ENCODE peak calls at places on chromosomes 13 and 19, in ten cellular contexts. One of them, this sample, is unnamed. For H3K36me3, the result is how much of the 10 kb centered on the place peaks cover.

GRCh38 chr13:69704311-69704710 is 403.3 kb upstream of the ATXN8OS start:
- DNase-seq in GM23248: no peak
- DNase-seq in tibial artery: no peak
- DNase-seq in body of pancreas: no peak
- DNase-seq in BJ: no peak
- DNase-seq in fibroblast of lung: peak
- DNase-seq in ovary: no peak
- DNase-seq in Peyer's patch: no peak
- DNase-seq in psoas muscle: no peak
- DNase-seq in spleen: no peak
- DNase-seq in this sample: no peak

GRCh38 chr19:58054792-58055482 is 4.1 kb upstream of the ZNF135 start:
- DNase-seq in GM23248: peak
- DNase-seq in tibial artery: no peak
- DNase-seq in body of pancreas: peak
- DNase-seq in BJ: no peak
- DNase-seq in fibroblast of lung: peak
- DNase-seq in ovary: peak
- DNase-seq in Peyer's patch: no peak
- DNase-seq in psoas muscle: no peak
- DNase-seq in spleen: no peak
- DNase-seq in this sample: no peak

GRCh38 chr19:42655748-42656147 is 61.0 kb upstream of the CEACAM8 start:
- DNase-seq in GM23248: peak
- DNase-seq in tibial artery: no peak
- DNase-seq in body of pancreas: peak
- DNase-seq in BJ: no peak
- DNase-seq in fibroblast of lung: no peak
- DNase-seq in ovary: no peak
- DNase-seq in Peyer's patch: no peak
- DNase-seq in psoas muscle: no peak
- DNase-seq in spleen: no peak
- DNase-seq in this sample: no peak

GRCh38 chr19:11843741-11844140 is 4.8 kb upstream of the ZNF439 start:
- DNase-seq in GM23248: peak
- DNase-seq in tibial artery: no peak
- DNase-seq in body of pancreas: no peak
- DNase-seq in BJ: no peak
- DNase-seq in fibroblast of lung: no peak
- DNase-seq in ovary: no peak
- DNase-seq in Peyer's patch: no peak
- DNase-seq in psoas muscle: no peak
- DNase-seq in spleen: no peak
- DNase-seq in this sample: no peak

GRCh38 chr13:40798380-40798779 is 9.0 kb downstream of the SLC25A15 start:
- DNase-seq in GM23248: no peak
- DNase-seq in tibial artery: no peak
- DNase-seq in body of pancreas: peak
- DNase-seq in BJ: no peak
- DNase-seq in fibroblast of lung: no peak
- DNase-seq in ovary: no peak
- DNase-seq in Peyer's patch: no peak
- DNase-seq in psoas muscle: no peak
- DNase-seq in spleen: no peak
- DNase-seq in this sample: peak

GRCh38 chr13:51262501-51263211 is 40.5 kb downstream of the FAM124A start:
- DNase-seq in GM23248: no peak
- DNase-seq in tibial artery: no peak
- DNase-seq in body of pancreas: no peak
- DNase-seq in BJ: no peak
- DNase-seq in fibroblast of lung: no peak
- DNase-seq in ovary: no peak
- DNase-seq in Peyer's patch: no peak
- DNase-seq in psoas muscle: no peak
- DNase-seq in spleen: no peak
- DNase-seq in this sample: no peak

GRCh38 chr19:19591133-19591825 is 27.2 kb downstream of the PBX4 start:
- DNase-seq in GM23248: peak
- DNase-seq in tibial artery: no peak
- DNase-seq in body of pancreas: peak
- DNase-seq in BJ: peak
- DNase-seq in fibroblast of lung: peak
- DNase-seq in ovary: no peak
- DNase-seq in Peyer's patch: no peak
- DNase-seq in psoas muscle: no peak
- DNase-seq in spleen: no peak
- DNase-seq in this sample: peak

GRCh38 chr19:19463348-19464117 is 51.8 kb downstream of the TSSK6 start:
- DNase-seq in GM23248: peak
- DNase-seq in tibial artery: no peak
- DNase-seq in body of pancreas: peak
- DNase-seq in BJ: no peak
- DNase-seq in fibroblast of lung: peak
- DNase-seq in ovary: peak
- DNase-seq in Peyer's patch: no peak
- DNase-seq in psoas muscle: peak
- DNase-seq in spleen: no peak
- DNase-seq in this sample: peak

GRCh38 chr19:38944981-38945506 is 14.3 kb downstream of the MRPS12 start:
- DNase-seq in GM23248: peak
- DNase-seq in tibial artery: no peak
- DNase-seq in body of pancreas: no peak
- DNase-seq in BJ: no peak
- DNase-seq in fibroblast of lung: no peak
- DNase-seq in ovary: no peak
- DNase-seq in Peyer's patch: no peak
- DNase-seq in psoas muscle: no peak
- DNase-seq in spleen: no peak
- DNase-seq in this sample: no peak

GRCh38 chr19:38945562-38946228 is 15.0 kb downstream of the MRPS12 start:
- DNase-seq in GM23248: no peak
- DNase-seq in tibial artery: no peak
- DNase-seq in body of pancreas: no peak
- DNase-seq in BJ: no peak
- DNase-seq in fibroblast of lung: no peak
- DNase-seq in ovary: no peak
- DNase-seq in Peyer's patch: no peak
- DNase-seq in psoas muscle: no peak
- DNase-seq in spleen: no peak
- DNase-seq in this sample: no peak

GRCh38 chr19:38939957-38940356 is 9.2 kb downstream of the MRPS12 start:
- DNase-seq in GM23248: no peak
- DNase-seq in tibial artery: no peak
- DNase-seq in body of pancreas: no peak
- DNase-seq in BJ: no peak
- DNase-seq in fibroblast of lung: no peak
- DNase-seq in ovary: no peak
- DNase-seq in Peyer's patch: no peak
- DNase-seq in psoas muscle: no peak
- DNase-seq in spleen: no peak
- DNase-seq in this sample: no peak

GRCh38 chr19:38941979-38942378 is 11.2 kb downstream of the MRPS12 start:
- DNase-seq in GM23248: no peak
- DNase-seq in tibial artery: no peak
- DNase-seq in body of pancreas: no peak
- DNase-seq in BJ: no peak
- DNase-seq in fibroblast of lung: no peak
- DNase-seq in ovary: no peak
- DNase-seq in Peyer's patch: no peak
- DNase-seq in psoas muscle: no peak
- DNase-seq in spleen: peak
- DNase-seq in this sample: no peak

DNA sequence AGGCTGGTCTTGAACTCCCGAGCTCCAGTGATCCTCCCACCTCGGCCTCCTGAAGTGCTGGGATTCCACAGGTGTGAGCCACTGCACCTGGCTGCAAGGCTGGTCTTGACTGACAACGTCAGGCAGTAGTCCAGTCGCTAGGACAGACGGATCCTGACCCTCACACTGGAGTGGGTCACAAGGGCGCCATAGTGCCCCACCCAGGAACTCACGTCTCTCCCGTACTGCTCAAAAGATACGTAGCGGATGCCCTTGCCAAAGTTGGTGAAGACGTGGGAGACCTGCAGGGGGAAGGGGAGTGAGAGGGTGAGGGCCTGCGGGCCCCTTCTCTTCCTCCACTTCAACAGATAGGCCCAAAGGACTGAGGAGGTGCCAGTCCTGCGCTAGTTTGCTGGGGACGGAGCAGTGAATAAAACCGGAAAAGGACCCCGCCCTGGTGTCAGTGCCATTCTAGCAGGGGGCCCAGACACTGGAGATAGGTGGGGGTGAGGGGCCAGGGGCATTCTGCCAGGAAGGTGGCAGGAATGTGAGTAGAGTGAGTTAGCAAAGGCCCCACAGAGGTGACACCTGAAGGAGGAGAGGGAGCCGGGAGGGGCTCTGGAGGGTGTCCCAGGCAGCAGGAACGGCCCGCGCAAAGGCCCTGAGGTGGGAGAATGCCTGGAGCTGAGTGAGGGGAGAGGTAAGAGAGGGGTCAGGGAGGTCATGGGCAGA is 11.9 kb downstream of the MRPS12 start:
- DNase-seq in GM23248: no peak
- DNase-seq in tibial artery: no peak
- DNase-seq in body of pancreas: no peak
- DNase-seq in BJ: no peak
- DNase-seq in fibroblast of lung: no peak
- DNase-seq in ovary: no peak
- DNase-seq in Peyer's patch: no peak
- DNase-seq in psoas muscle: no peak
- DNase-seq in spleen: peak
- DNase-seq in this sample: no peak
- H3K36me3 ChIP-seq in GM23248: under half
- H3K36me3 ChIP-seq in tibial artery: under half
- H3K36me3 ChIP-seq in body of pancreas: under half
- H3K36me3 ChIP-seq in BJ: under half
- H3K36me3 ChIP-seq in fibroblast of lung: under half
- H3K36me3 ChIP-seq in ovary: under half
- H3K36me3 ChIP-seq in Peyer's patch: under half
- H3K36me3 ChIP-seq in psoas muscle: under half
- H3K36me3 ChIP-seq in spleen: under half
- H3K36me3 ChIP-seq in this sample: under half

GRCh38 chr19:56096665-56097064 is 24.4 kb downstream of the ZNF787 start:
- DNase-seq in GM23248: no peak
- DNase-seq in tibial artery: no peak
- DNase-seq in body of pancreas: no peak
- DNase-seq in BJ: no peak
- DNase-seq in fibroblast of lung: no peak
- DNase-seq in ovary: no peak
- DNase-seq in Peyer's patch: no peak
- DNase-seq in psoas muscle: no peak
- DNase-seq in spleen: no peak
- DNase-seq in this sample: no peak

GRCh38 chr19:56097306-56097705 is 23.8 kb downstream of the ZNF787 start:
- DNase-seq in GM23248: no peak
- DNase-seq in tibial artery: no peak
- DNase-seq in body of pancreas: no peak
- DNase-seq in BJ: no peak
- DNase-seq in fibroblast of lung: no peak
- DNase-seq in ovary: peak
- DNase-seq in Peyer's patch: no peak
- DNase-seq in psoas muscle: no peak
- DNase-seq in spleen: peak
- DNase-seq in this sample: no peak

GRCh38 chr19:56098731-56099577 is 22.1 kb downstream of the ZNF787 start:
- DNase-seq in GM23248: no peak
- DNase-seq in tibial artery: no peak
- DNase-seq in body of pancreas: no peak
- DNase-seq in BJ: no peak
- DNase-seq in fibroblast of lung: no peak
- DNase-seq in ovary: no peak
- DNase-seq in Peyer's patch: no peak
- DNase-seq in psoas muscle: no peak
- DNase-seq in spleen: peak
- DNase-seq in this sample: peak

GRCh38 chr19:56099638-56100539 is 21.2 kb downstream of the ZNF787 start:
- DNase-seq in GM23248: no peak
- DNase-seq in tibial artery: no peak
- DNase-seq in body of pancreas: no peak
- DNase-seq in BJ: no peak
- DNase-seq in fibroblast of lung: no peak
- DNase-seq in ovary: no peak
- DNase-seq in Peyer's patch: no peak
- DNase-seq in psoas muscle: no peak
- DNase-seq in spleen: peak
- DNase-seq in this sample: peak

GRCh38 chr19:56097776-56098175 is 23.3 kb downstream of the ZNF787 start:
- DNase-seq in GM23248: no peak
- DNase-seq in tibial artery: no peak
- DNase-seq in body of pancreas: no peak
- DNase-seq in BJ: no peak
- DNase-seq in fibroblast of lung: no peak
- DNase-seq in ovary: no peak
- DNase-seq in Peyer's patch: no peak
- DNase-seq in psoas muscle: no peak
- DNase-seq in spleen: peak
- DNase-seq in this sample: no peak
- H3K36me3 ChIP-seq in GM23248: under half
- H3K36me3 ChIP-seq in tibial artery: under half
- H3K36me3 ChIP-seq in body of pancreas: under half
- H3K36me3 ChIP-seq in BJ: under half
- H3K36me3 ChIP-seq in fibroblast of lung: under half
- H3K36me3 ChIP-seq in ovary: under half
- H3K36me3 ChIP-seq in Peyer's patch: half or more
- H3K36me3 ChIP-seq in psoas muscle: under half
- H3K36me3 ChIP-seq in spleen: half or more
- H3K36me3 ChIP-seq in this sample: under half

DNA sequence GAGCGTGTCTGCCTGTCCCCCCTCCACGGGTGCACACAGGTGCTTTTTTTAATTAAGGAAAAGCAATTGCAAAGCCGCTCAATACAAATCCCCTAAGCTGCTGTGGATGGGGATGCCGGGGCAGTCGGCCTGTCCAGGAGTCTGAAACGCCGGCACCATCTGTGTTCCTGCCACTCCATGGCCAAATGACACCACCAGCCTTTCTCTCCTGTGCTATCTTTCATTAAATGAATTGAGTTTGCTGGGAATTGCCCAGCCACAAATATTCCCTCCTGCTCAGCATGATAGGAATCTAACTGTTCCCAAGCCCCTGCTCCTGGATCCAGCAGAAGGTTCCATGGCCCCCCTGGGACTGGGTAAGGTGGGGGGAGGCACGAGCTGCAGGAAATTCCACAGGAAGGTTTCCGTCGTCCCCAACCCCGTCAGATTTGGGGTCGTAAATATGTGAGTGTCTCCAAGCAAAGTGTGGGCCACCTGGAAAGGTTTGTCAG is 139.3 kb downstream of the KDM4B start:
- DNase-seq in GM23248: no peak
- DNase-seq in tibial artery: no peak
- DNase-seq in body of pancreas: no peak
- DNase-seq in BJ: no peak
- DNase-seq in fibroblast of lung: no peak
- DNase-seq in ovary: no peak
- DNase-seq in Peyer's patch: no peak
- DNase-seq in psoas muscle: no peak
- DNase-seq in spleen: no peak
- DNase-seq in this sample: no peak
- H3K36me3 ChIP-seq in GM23248: under half
- H3K36me3 ChIP-seq in tibial artery: under half
- H3K36me3 ChIP-seq in body of pancreas: under half
- H3K36me3 ChIP-seq in BJ: under half
- H3K36me3 ChIP-seq in fibroblast of lung: under half
- H3K36me3 ChIP-seq in ovary: under half
- H3K36me3 ChIP-seq in Peyer's patch: under half
- H3K36me3 ChIP-seq in psoas muscle: under half
- H3K36me3 ChIP-seq in spleen: half or more
- H3K36me3 ChIP-seq in this sample: under half

GRCh38 chr19:14439014-14439413 is 5.9 kb downstream of the PKN1 start:
- DNase-seq in GM23248: no peak
- DNase-seq in tibial artery: no peak
- DNase-seq in body of pancreas: no peak
- DNase-seq in BJ: no peak
- DNase-seq in fibroblast of lung: no peak
- DNase-seq in ovary: no peak
- DNase-seq in Peyer's patch: no peak
- DNase-seq in psoas muscle: no peak
- DNase-seq in spleen: peak
- DNase-seq in this sample: no peak
- H3K36me3 ChIP-seq in GM23248: under half
- H3K36me3 ChIP-seq in tibial artery: under half
- H3K36me3 ChIP-seq in body of pancreas: under half
- H3K36me3 ChIP-seq in BJ: under half
- H3K36me3 ChIP-seq in fibroblast of lung: under half
- H3K36me3 ChIP-seq in ovary: under half
- H3K36me3 ChIP-seq in Peyer's patch: under half
- H3K36me3 ChIP-seq in psoas muscle: under half
- H3K36me3 ChIP-seq in spleen: under half
- H3K36me3 ChIP-seq in this sample: under half